ENCODE peak calls at places on chromosomes 1 and 21, in six cellular contexts. J is activated T-cell treated with anti-CD3 and anti-CD28 coated beads for 1 hour, M is iPS-NIHi11, O is ureter, B is ovary, T is T follicular helper cell. E is an unnamed sample.

GRCh38 chr1:209863766-209864485 is 36.2 kb downstream of the UTP25 start:
- DNase-seq in J (no peak), M (no peak), O (no peak), B (no peak), T (no peak), E (no peak)

GRCh38 chr1:98991127-98992003 is 13.3 kb downstream of the PLPPR5 start:
- DNase-seq in J (no peak), M (no peak), O (no peak), B (no peak), T (no peak), E (no peak)

GRCh38 chr1:235074335-235075120 is 54.1 kb downstream of the TOMM20 start:
- DNase-seq in J (peak), M (no peak), O (no peak), B (no peak), T (no peak), E (no peak)

GRCh38 chr1:51535006-51535592 is 16.0 kb upstream of the EPS15 start:
- DNase-seq in J (peak), M (peak), O (peak), B (peak), T (peak), E (peak)

GRCh38 chr1:155893389-155894142 is 17.6 kb downstream of the RIT1 start:
- DNase-seq in J (no peak), M (peak), O (peak), B (no peak), T (peak), E (no peak)

GRCh38 chr1:174131032-174131638 is 28.2 kb upstream of the RABGAP1L start:
- DNase-seq in J (no peak), M (no peak), O (no peak), B (no peak), T (no peak), E (no peak)

GRCh38 chr21:42571391-42572150 is 57.9 kb downstream of the SLC37A1 start:
- DNase-seq in J (no peak), M (no peak), O (peak), B (peak), T (no peak), E (peak)

GRCh38 chr21:33844890-33845205 is 70.8 kb downstream of the ATP5PO start:
- DNase-seq in J (no peak), M (no peak), O (no peak), B (no peak), T (no peak), E (no peak)

GRCh38 chr1:10979483-10979920 is 33.0 kb upstream of the TARDBP start:
- DNase-seq in J (no peak), M (no peak), O (no peak), B (no peak), T (no peak), E (peak)

GRCh38 chr1:13812456-13813397 is 112.7 kb downstream of the PRDM2 start:
- DNase-seq in J (no peak), M (no peak), O (no peak), B (no peak), T (no peak), E (peak)

GRCh38 chr1:157438236-157439012 is 113.9 kb downstream of the FCRL5 start:
- DNase-seq in J (no peak), M (no peak), O (no peak), B (no peak), T (no peak), E (no peak)